ENCODE peak calls at places on chromosomes 2 and 18, in nine cellular contexts. S is GM23248, Q is OCI-LY7, L is NCI-H510A treated with DMSO at 0.1 percent for 48 hours, K is left ventricle myocardium superior, M is dorsolateral prefrontal cortex, V is fibroblast of mammary gland, H is SK-MEL-5, E is spleen. I is an unnamed sample.

GRCh38 chr18:74191577-74191976 is 43.3 kb downstream of the TIMM21 start:
- DNase-seq in S (no peak), Q (no peak), L (no peak), K (no peak), M (no peak), V (no peak), H (no peak), E (no peak), I (no peak)

GRCh38 chr2:235347691-235348090 is 146.2 kb upstream of the AGAP1 start:
- DNase-seq in S (peak), Q (no peak), L (no peak), K (no peak), M (no peak), V (peak), H (no peak), E (no peak), I (no peak)

GRCh38 chr2:60621688-60622429 is 68.4 kb upstream of the BCL11A start:
- DNase-seq in S (no peak), Q (no peak), L (no peak), K (no peak), M (no peak), V (no peak), H (no peak), E (no peak), I (no peak)

GRCh38 chr2:8985561-8986326 is 17.7 kb downstream of the MBOAT2 start:
- DNase-seq in S (peak), Q (no peak), L (no peak), K (no peak), M (no peak), V (peak), H (no peak), E (no peak), I (no peak)

GRCh38 chr18:79121746-79122474 is 52.7 kb downstream of the ATP9B start:
- DNase-seq in S (peak), Q (no peak), L (no peak), K (no peak), M (no peak), V (peak), H (no peak), E (no peak), I (no peak)

GRCh38 chr2:33014268-33014667 is 67.5 kb downstream of the LTBP1 start:
- DNase-seq in S (no peak), Q (no peak), L (no peak), K (no peak), M (no peak), V (no peak), H (no peak), E (no peak), I (no peak)

GRCh38 chr2:106094101-106094860 is 99.8 kb downstream of the UXS1 start:
- DNase-seq in S (no peak), Q (no peak), L (no peak), K (no peak), M (no peak), V (no peak), H (no peak), E (no peak), I (no peak)

GRCh38 chr2:26621469-26622199 is 19.5 kb downstream of the CIB4 start:
- DNase-seq in S (peak), Q (no peak), L (no peak), K (no peak), M (no peak), V (peak), H (no peak), E (peak), I (no peak)

GRCh38 chr2:59301466-59302402 is 1060.6 kb upstream of the FANCL start:
- DNase-seq in S (peak), Q (peak), L (peak), K (no peak), M (no peak), V (peak), H (peak), E (no peak), I (peak)

GRCh38 chr2:129812071-129812470 is 167.4 kb upstream of the RAB6C start:
- DNase-seq in S (no peak), Q (peak), L (no peak), K (no peak), M (no peak), V (no peak), H (no peak), E (no peak), I (no peak)

GRCh38 chr2:113754989-113755689 is 1.3 kb downstream of the SLC35F5 start:
- DNase-seq in S (peak), Q (peak), L (peak), K (no peak), M (no peak), V (peak), H (peak), E (no peak), I (no peak)

GRCh38 chr2:62826141-62826540 is 120.6 kb downstream of the EHBP1 start:
- DNase-seq in S (peak), Q (no peak), L (no peak), K (no peak), M (no peak), V (no peak), H (no peak), E (no peak), I (no peak)

GRCh38 chr2:230602562-230603230 is 109.9 kb upstream of the CAB39 start:
- DNase-seq in S (no peak), Q (peak), L (no peak), K (no peak), M (no peak), V (no peak), H (no peak), E (peak), I (peak)

GRCh38 chr2:3291113-3291512 is 86.5 kb downstream of the EIPR1 start:
- DNase-seq in S (no peak), Q (no peak), L (no peak), K (no peak), M (no peak), V (no peak), H (no peak), E (peak), I (no peak)